ENCODE peak calls at places on chromosomes 16 and 17, in four cellular contexts. G is HFF-Myc, C is AG09309, S is RWPE1. A is an unnamed sample.

GRCh38 chr17:29016635-29017034 is 10.8 kb upstream of the SEZ6 start:
- DNase-seq in S (no peak), C (no peak), G (no peak), A (no peak)

GRCh38 chr17:49515196-49515770 is 20.2 kb downstream of the NGFR start:
- DNase-seq in C (peak), G (peak), S (peak), A (peak)

GRCh38 chr16:56038564-56039098 is 152.7 kb upstream of the GNAO1 start:
- DNase-seq in C (no peak), G (no peak), S (no peak), A (no peak)

GRCh38 chr16:76885776-76886175 is 305.2 kb upstream of the MON1B start:
- DNase-seq in G (no peak), S (no peak), C (no peak), A (no peak)

GRCh38 chr16:89335803-89336485 is 118.4 kb downstream of the ZNF778 start:
- DNase-seq in S (no peak), G (no peak), C (no peak), A (no peak)

GRCh38 chr16:71676236-71676635 is 48.3 kb downstream of the PHLPP2 start:
- DNase-seq in S (no peak), C (no peak), G (no peak), A (no peak)

GRCh38 chr16:49739381-49739780 is 116.5 kb downstream of the ZNF423 start:
- DNase-seq in G (no peak), C (no peak), S (no peak), A (no peak)

GRCh38 chr17:50785942-50786570 is 18.7 kb upstream of the ANKRD40CL start:
- DNase-seq in G (no peak), C (peak), S (no peak), A (peak)

GRCh38 chr17:58083491-58084316 is 485 bp downstream of the DYNLL2 start:
- DNase-seq in G (no peak), S (peak), C (no peak), A (no peak)

GRCh38 chr17:28381141-28381825 is 9.8 kb downstream of the SARM1 start:
- DNase-seq in C (no peak), S (no peak), G (no peak), A (no peak)

GRCh38 chr17:37642706-37643105 is 540 bp downstream of the DDX52 start:
- DNase-seq in G (no peak), C (no peak), S (peak), A (no peak)

GRCh38 chr17:77881545-77881944 is 77.0 kb upstream of the TNRC6C start:
- DNase-seq in S (no peak), G (no peak), C (peak), A (peak)

GRCh38 chr17:55852734-55853133 is 101.9 kb downstream of the PCTP start:
- DNase-seq in C (no peak), G (no peak), S (no peak), A (no peak)

GRCh38 chr16:55078153-55078552 is 147.5 kb downstream of the IRX5 start:
- DNase-seq in C (no peak), G (no peak), S (no peak), A (no peak)

GRCh38 chr17:337866-338265 is 14.7 kb downstream of the RPH3AL start:
- DNase-seq in C (no peak), S (no peak), G (no peak), A (no peak)

GRCh38 chr17:70767102-70767701 is 597.9 kb downstream of the KCNJ2 start:
- DNase-seq in G (peak), C (no peak), S (peak), A (peak)

GRCh38 chr16:55433535-55433934 is 45.5 kb upstream of the MMP2 start:
- DNase-seq in G (no peak), C (no peak), S (no peak), A (no peak)

GRCh38 chr17:77497578-77497934 is 356.8 kb downstream of the SEC14L1 start:
- DNase-seq in S (no peak), C (no peak), G (no peak), A (no peak)

GRCh38 chr17:29572691-29573557 is 4.4 kb downstream of the TP53I13 start:
- DNase-seq in S (no peak), G (no peak), C (no peak), A (no peak)

GRCh38 chr17:19242926-19243325 is 5.8 kb downstream of the EPN2 start:
- DNase-seq in S (no peak), C (no peak), G (no peak), A (no peak)

GRCh38 chr17:45785373-45786193 is 1.5 kb downstream of the CRHR1 start:
- DNase-seq in G (no peak), S (no peak), C (no peak), A (no peak)

GRCh38 chr16:50611332-50611934 is 63.2 kb downstream of the NKD1 start:
- DNase-seq in G (no peak), S (peak), C (no peak), A (no peak)

GRCh38 chr16:47887496-47887895 is 268.3 kb downstream of the ABCC12 start:
- DNase-seq in S (peak), G (no peak), C (no peak), A (no peak)

GRCh38 chr16:55328611-55329569 is 4.9 kb downstream of the IRX6 start:
- DNase-seq in C (no peak), G (no peak), S (no peak), A (no peak)

GRCh38 chr16:74760007-74760767 is 14.4 kb downstream of the FA2H start:
- DNase-seq in C (no peak), G (no peak), S (no peak), A (no peak)

GRCh38 chr17:44738214-44738906 is 20.4 kb upstream of the ADAM11 start:
- DNase-seq in C (no peak), S (no peak), G (no peak), A (no peak)

GRCh38 chr17:34665150-34665802 is 85.9 kb downstream of the TMEM132E start:
- DNase-seq in S (no peak), C (no peak), G (no peak), A (no peak)

GRCh38 chr16:72848759-72849664 is 198.9 kb downstream of the ZFHX3 start:
- DNase-seq in C (peak), S (peak), G (peak), A (peak)

GRCh38 chr16:58615280-58615679 is 14.3 kb downstream of the CNOT1 start:
- DNase-seq in G (no peak), S (no peak), C (no peak), A (no peak)

GRCh38 chr16:57661936-57662906 is 5.9 kb upstream of the ADGRG3 start:
- DNase-seq in C (no peak), G (no peak), S (no peak), A (no peak)

GRCh38 chr16:14423344-14423743 is 206.7 kb downstream of the PARN start:
- DNase-seq in S (no peak), C (no peak), G (no peak), A (no peak)

GRCh38 chr17:40122466-40122943 is 734 bp downstream of the MSL1 start:
- DNase-seq in G (no peak), S (no peak), C (no peak), A (no peak)

GRCh38 chr17:80118601-80119270 is 17.4 kb downstream of the GAA start:
- DNase-seq in G (no peak), S (no peak), C (no peak), A (no peak)

GRCh38 chr16:84503751-84504395 is 586 bp downstream of the MEAK7 start:
- DNase-seq in C (no peak), G (no peak), S (peak), A (no peak)

GRCh38 chr17:6853764-6854442 is 22.4 kb upstream of the TEKT1 start:
- DNase-seq in S (no peak), G (no peak), C (no peak), A (no peak)

GRCh38 chr16:15643453-15644305 is 725 bp upstream of the MARF1 start:
- DNase-seq in G (no peak), C (peak), S (peak), A (peak)

GRCh38 chr16:19113577-19114358 is at the start of gene ITPRIPL2:
- DNase-seq in C (peak), G (peak), S (peak), A (peak)

GRCh38 chr17:6243186-6243585 is 173.0 kb downstream of the WSCD1 start:
- DNase-seq in G (no peak), S (no peak), C (no peak), A (no peak)

GRCh38 chr17:69235338-69236058 is 6.9 kb upstream of the ABCA10 start:
- DNase-seq in C (peak), S (peak), G (peak), A (peak)

GRCh38 chr17:81701288-81702071 is 1.7 kb upstream of the MRPL12 start:
- DNase-seq in C (no peak), S (peak), G (no peak), A (no peak)
- TF ChIP-seq CTCF in C (peak), S (no peak), G (no peak), A (no peak)

DNA sequence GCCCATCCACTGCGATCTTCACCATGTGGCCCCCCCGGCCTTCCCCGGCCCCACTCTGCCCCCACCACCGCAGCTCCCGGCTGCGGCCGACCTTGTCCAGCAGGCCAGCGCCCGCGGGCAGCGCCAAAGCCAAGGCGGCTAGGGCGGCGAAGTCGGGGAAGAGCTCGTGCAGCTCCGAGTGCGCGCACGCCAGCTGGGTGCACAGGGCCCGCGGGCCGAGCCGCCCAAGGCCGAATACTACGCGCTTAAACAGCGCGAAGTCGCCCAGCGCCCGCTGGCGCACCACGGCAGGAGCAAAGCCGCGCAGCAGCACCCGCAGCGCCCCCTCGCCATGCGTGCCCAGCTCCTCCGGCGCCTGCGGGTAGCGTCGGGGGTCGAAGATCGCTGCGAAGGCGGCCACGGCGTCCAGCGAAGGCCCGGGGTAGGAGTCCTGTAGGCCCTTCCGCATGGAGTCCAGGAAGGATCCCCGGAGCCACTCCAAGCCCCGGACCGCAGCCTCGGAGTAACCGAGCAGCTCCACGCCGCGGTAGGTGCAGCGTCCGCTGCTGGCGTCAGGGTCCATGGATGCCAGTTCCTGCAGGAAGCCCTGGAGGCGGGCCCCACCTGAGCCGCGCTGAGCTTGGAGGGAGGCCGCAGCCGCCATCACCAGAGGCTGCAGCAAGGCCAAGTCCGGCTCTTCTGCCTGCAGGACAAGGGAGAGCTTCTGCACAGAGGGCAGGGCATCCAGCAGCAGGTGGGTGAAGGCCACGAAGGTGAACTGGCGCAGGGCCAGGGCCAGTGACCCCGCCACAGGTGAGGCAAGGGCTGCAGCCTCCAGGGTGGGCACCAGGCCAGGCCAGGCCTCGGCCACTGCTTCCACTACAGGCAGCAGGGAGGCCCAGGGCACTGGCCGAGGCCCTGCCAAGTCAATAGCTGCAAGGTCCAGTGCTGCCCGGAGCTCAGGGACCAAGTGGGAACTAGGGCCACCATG is 10.3 kb downstream of the C17orf113 start:
- DNase-seq in G (no peak), S (no peak), C (no peak), A (no peak)
- TF ChIP-seq CTCF in G (no peak), S (no peak), C (no peak), A (no peak)

GRCh38 chr16:68969338-68969737 is 126.0 kb downstream of the TANGO6 start:
- DNase-seq in S (no peak), G (no peak), C (no peak), A (no peak)

GRCh38 chr16:68978303-68978954 is 127.0 kb upstream of the HAS3 start:
- DNase-seq in S (no peak), C (no peak), G (no peak), A (no peak)

GRCh38 chr16:68973611-68974120 is 130.3 kb downstream of the TANGO6 start:
- DNase-seq in G (no peak), S (no peak), C (no peak), A (no peak)

GRCh38 chr16:68972008-68972407 is 128.7 kb downstream of the TANGO6 start:
- DNase-seq in C (no peak), S (no peak), G (no peak), A (no peak)

GRCh38 chr16:68972720-68973119 is 129.4 kb downstream of the TANGO6 start:
- DNase-seq in G (peak), S (no peak), C (no peak), A (peak)
- TF ChIP-seq CTCF in G (peak), S (no peak), C (peak), A (peak)

GRCh38 chr16:86567701-86568571 is 1.3 kb downstream of the FOXC2 start:
- DNase-seq in G (no peak), S (no peak), C (no peak), A (no peak)
- TF ChIP-seq CTCF in G (no peak), S (peak), C (peak), A (no peak)

GRCh38 chr17:75289832-75290337 is 652 bp upstream of the SLC25A19 start:
- DNase-seq in C (no peak), G (no peak), S (peak), A (no peak)
- TF ChIP-seq CTCF in C (peak), G (no peak), S (peak), A (peak)

GRCh38 chr17:17859909-17860760 is 23.3 kb upstream of the SREBF1 start:
- DNase-seq in S (peak), C (no peak), G (no peak), A (peak)
- TF ChIP-seq CTCF in S (peak), C (peak), G (peak), A (peak)

GRCh38 chr16:2085669-2086068 is 37.9 kb downstream of the TSC2 start:
- DNase-seq in G (no peak), C (no peak), S (no peak), A (no peak)

GRCh38 chr16:2083409-2083808 is 35.6 kb downstream of the TSC2 start:
- DNase-seq in C (no peak), S (no peak), G (no peak), A (no peak)

GRCh38 chr16:2086136-2086742 is 38.5 kb downstream of the TSC2 start:
- DNase-seq in G (no peak), C (no peak), S (no peak), A (no peak)

GRCh38 chr16:2083876-2084687 is 36.3 kb downstream of the TSC2 start:
- DNase-seq in G (no peak), C (no peak), S (no peak), A (no peak)

DNA sequence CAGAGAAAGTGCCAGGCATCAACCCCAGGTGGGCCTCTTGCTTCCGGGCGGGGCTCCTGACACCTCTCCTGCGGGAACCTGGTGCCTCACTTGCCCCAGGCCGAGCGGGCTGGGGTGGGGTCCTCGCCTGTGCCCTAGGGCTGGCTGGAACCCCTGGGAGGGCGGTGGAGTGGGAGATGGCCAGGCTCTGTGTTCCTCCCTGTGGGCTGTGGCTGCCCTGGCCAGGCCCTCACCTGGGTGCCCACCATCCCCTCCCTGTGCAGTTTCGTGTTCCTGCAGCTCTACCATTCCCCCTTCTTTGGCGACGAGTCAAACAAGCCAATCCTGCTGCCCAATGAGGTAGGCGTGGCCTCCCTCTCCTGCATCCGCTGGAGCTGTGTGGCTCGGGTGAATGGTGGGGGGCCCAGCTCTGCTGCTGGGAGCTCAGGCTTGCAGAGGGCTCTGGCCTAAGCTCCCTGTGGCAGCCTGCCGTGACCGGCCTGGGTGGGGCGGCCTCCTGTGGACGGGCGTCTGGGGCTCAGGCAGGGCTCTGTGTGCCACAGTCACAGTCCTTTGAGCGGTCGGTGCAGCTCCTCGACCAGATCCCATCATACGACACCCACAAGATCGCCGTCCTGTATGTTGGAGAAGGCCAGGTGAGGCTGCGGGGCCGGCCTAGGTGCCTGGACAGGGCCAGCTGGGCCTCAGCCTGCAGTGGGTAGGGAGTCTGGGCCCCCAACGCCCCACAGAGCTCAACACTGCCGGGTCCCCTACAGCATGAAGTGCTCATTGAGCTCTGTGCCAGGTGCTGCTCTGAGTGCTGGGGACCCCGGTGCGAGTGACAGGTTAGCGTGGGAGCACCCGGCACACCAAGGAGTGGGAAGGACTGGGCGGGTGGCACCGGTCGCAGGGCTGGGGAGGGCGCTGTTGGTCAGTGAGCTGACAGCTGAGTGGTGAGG is 37.2 kb downstream of the TSC2 start:
- DNase-seq in S (no peak), C (no peak), G (no peak), A (no peak)
- TF ChIP-seq CTCF in S (no peak), C (no peak), G (no peak), A (no peak)

GRCh38 chr17:1713878-1714487 is 3.8 kb upstream of the TLCD2 start:
- DNase-seq in S (peak), G (no peak), C (no peak), A (no peak)
- TF ChIP-seq CTCF in S (peak), G (peak), C (peak), A (peak)

GRCh38 chr16:20931066-20931465 is 30.5 kb downstream of the LYRM1 start:
- DNase-seq in G (no peak), C (no peak), S (no peak), A (no peak)

GRCh38 chr16:20925780-20926179 is 25.2 kb downstream of the LYRM1 start:
- DNase-seq in S (no peak), G (no peak), C (no peak), A (no peak)

GRCh38 chr16:20923876-20924275 is 23.3 kb downstream of the LYRM1 start:
- DNase-seq in S (no peak), G (no peak), C (no peak), A (no peak)

GRCh38 chr16:20933589-20933988 is 33.0 kb downstream of the LYRM1 start:
- DNase-seq in C (no peak), S (no peak), G (no peak), A (no peak)

DNA sequence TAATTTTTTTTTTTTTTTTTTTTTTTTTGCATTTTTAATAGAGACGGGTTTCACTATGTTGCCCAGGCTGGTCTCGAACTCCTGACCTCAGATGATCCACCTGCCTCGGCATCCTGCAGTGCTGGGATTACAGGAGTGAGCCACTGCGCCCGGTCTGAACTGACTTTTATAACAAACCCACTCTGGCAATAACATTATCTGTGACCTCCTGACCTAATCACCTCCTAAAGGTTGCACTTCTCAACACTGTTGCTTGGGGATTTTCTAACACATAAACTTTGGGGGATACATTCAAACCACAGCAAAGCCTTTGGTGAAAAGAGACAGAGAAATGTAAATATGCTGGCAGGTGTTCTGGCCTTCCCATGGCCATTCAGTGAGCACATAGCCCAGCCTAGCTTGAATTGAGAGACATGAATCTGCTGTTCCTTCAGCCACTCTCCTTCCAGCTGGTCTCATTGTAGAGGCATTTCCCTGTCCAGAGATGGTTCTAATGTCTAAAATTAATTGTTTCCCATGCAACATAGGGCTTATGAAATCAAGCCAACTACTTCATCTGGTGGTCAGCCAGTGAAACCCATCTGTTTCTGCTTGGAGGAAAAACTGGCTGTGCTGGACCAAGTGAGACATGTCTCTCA is 28.3 kb downstream of the LYRM1 start:
- DNase-seq in G (no peak), C (peak), S (no peak), A (no peak)
- TF ChIP-seq CTCF in G (no peak), C (no peak), S (no peak), A (no peak)